ENCODE peak calls at places on chromosomes 7 and 10, in ten cellular contexts. M is IMR-90, D is ovary, I is adrenal gland, E is GM12878, Q is A549, Y is transverse colon, R is tibial nerve, G is prostate gland, X is body of pancreas. L is an unnamed sample.

GRCh38 chr7:7921830-7922229 is 46.8 kb upstream of the GLCCI1 start:
- DNase-seq in G (no peak), E (no peak), Y (no peak), Q (no peak), M (no peak), D (no peak), R (no peak), I (no peak), X (no peak), L (no peak)

GRCh38 chr10:107971411-107971810 is 806.9 kb upstream of the SORCS1 start:
- DNase-seq in Y (no peak), I (no peak), M (no peak), Q (no peak), R (no peak), X (no peak), E (no peak), D (no peak), G (no peak), L (no peak)

GRCh38 chr10:96636546-96636945 is 49.7 kb upstream of the TM9SF3 start:
- DNase-seq in Q (no peak), Y (no peak), X (no peak), G (no peak), D (no peak), I (no peak), E (no peak), R (no peak), M (no peak), L (no peak)

GRCh38 chr7:12685550-12685949 is 1.9 kb upstream of the ARL4A start:
- DNase-seq in G (no peak), E (no peak), D (no peak), X (peak; percentile 37), M (peak; percentile 33), R (peak; percentile 38), Q (peak; percentile 89), Y (no peak), I (peak; percentile 24), L (no peak)

GRCh38 chr7:23546897-23547572 is 15.3 kb upstream of the TRA2A start:
- DNase-seq in G (peak; percentile 76), X (peak; percentile 79), Q (peak; percentile 93), D (peak; percentile 71), I (peak; percentile 76), R (peak; percentile 88), M (peak; percentile 91), E (peak; percentile 74), Y (peak; percentile 77), L (peak; percentile 23)

GRCh38 chr7:87886875-87887274 is 10.6 kb downstream of the DBF4 start:
- DNase-seq in M (peak; percentile 56), E (no peak), Q (peak; percentile 41), X (no peak), Y (no peak), I (no peak), R (no peak), D (no peak), G (no peak), L (no peak)

GRCh38 chr10:116888380-116889055 is 39.2 kb downstream of the ENO4 start:
- DNase-seq in R (peak; percentile 52), E (no peak), X (peak; percentile 66), G (peak; percentile 65), Q (peak; percentile 61), M (peak; percentile 89), I (peak; percentile 77), Y (peak; percentile 63), D (no peak), L (peak; percentile 20)

GRCh38 chr10:84341983-84342382 is 13.6 kb downstream of the CCSER2 start:
- DNase-seq in Y (no peak), Q (no peak), X (no peak), M (no peak), I (no peak), E (no peak), G (no peak), R (no peak), D (no peak), L (no peak)

GRCh38 chr7:150852371-150852905 is at the start of gene AOC1:
- DNase-seq in D (no peak), X (no peak), M (no peak), E (no peak), I (no peak), R (no peak), Q (no peak), Y (peak; percentile 91), G (no peak), L (no peak)
- TF ChIP-seq POLR2A in D (no peak), X (no peak), M (no peak), E (no peak), I (no peak), R (no peak), Q (no peak), Y (peak; percentile 96), G (no peak), L (no peak)

GRCh38 chr7:55370001-55370400 is 4.9 kb downstream of the LANCL2 start:
- DNase-seq in I (no peak), Q (no peak), R (no peak), D (no peak), E (no peak), X (no peak), G (no peak), Y (no peak), M (peak; percentile 29), L (no peak)

GRCh38 chr7:55377162-55377810 is 12.1 kb downstream of the LANCL2 start:
- DNase-seq in Y (no peak), D (no peak), X (no peak), Q (no peak), R (no peak), E (no peak), I (no peak), M (no peak), G (no peak), L (no peak)

GRCh38 chr7:55369427-55369826 is 4.3 kb downstream of the LANCL2 start:
- DNase-seq in Y (no peak), Q (no peak), G (no peak), R (no peak), M (peak; percentile 95), I (no peak), D (no peak), E (no peak), X (no peak), L (no peak)

GRCh38 chr7:55374213-55374612 is 9.1 kb downstream of the LANCL2 start:
- DNase-seq in Q (no peak), X (no peak), G (no peak), R (no peak), E (no peak), I (no peak), Y (no peak), D (no peak), M (no peak), L (no peak)

GRCh38 chr7:55375237-55375636 is 10.1 kb downstream of the LANCL2 start:
- DNase-seq in R (no peak), Q (no peak), X (no peak), D (no peak), M (no peak), Y (no peak), I (no peak), E (no peak), G (no peak), L (no peak)
- H3K4me1 ChIP-seq in R (no peaks in the 10 kb centered on the region), Q (no peaks in the 10 kb centered on the region), X (no peaks in the 10 kb centered on the region), D (no peaks in the 10 kb centered on the region), M (no peaks in the 10 kb centered on the region), Y (no peaks in the 10 kb centered on the region), I (no peaks in the 10 kb centered on the region), E (peaks cover 12% of the 10 kb centered on the region), G (no peaks in the 10 kb centered on the region), L (no peaks in the 10 kb centered on the region)

GRCh38 chr10:6272126-6272525 is 69.4 kb downstream of the PFKFB3 start:
- DNase-seq in M (no peak), G (no peak), I (no peak), E (no peak), Q (no peak), R (no peak), Y (no peak), X (no peak), D (no peak), L (no peak)

GRCh38 chr10:6273351-6273750 is 70.6 kb downstream of the PFKFB3 start:
- DNase-seq in R (no peak), D (no peak), Y (no peak), I (no peak), M (no peak), Q (no peak), E (no peak), G (no peak), X (no peak), L (no peak)

GRCh38 chr10:6274504-6274903 is 71.8 kb downstream of the PFKFB3 start:
- DNase-seq in R (no peak), G (no peak), Y (no peak), Q (no peak), D (no peak), X (no peak), M (no peak), E (no peak), I (no peak), L (no peak)

GRCh38 chr10:6274040-6274439 is 71.3 kb downstream of the PFKFB3 start:
- DNase-seq in X (no peak), G (no peak), R (no peak), Q (no peak), I (no peak), M (peak; percentile 31), D (no peak), Y (no peak), E (no peak), L (no peak)

DNA sequence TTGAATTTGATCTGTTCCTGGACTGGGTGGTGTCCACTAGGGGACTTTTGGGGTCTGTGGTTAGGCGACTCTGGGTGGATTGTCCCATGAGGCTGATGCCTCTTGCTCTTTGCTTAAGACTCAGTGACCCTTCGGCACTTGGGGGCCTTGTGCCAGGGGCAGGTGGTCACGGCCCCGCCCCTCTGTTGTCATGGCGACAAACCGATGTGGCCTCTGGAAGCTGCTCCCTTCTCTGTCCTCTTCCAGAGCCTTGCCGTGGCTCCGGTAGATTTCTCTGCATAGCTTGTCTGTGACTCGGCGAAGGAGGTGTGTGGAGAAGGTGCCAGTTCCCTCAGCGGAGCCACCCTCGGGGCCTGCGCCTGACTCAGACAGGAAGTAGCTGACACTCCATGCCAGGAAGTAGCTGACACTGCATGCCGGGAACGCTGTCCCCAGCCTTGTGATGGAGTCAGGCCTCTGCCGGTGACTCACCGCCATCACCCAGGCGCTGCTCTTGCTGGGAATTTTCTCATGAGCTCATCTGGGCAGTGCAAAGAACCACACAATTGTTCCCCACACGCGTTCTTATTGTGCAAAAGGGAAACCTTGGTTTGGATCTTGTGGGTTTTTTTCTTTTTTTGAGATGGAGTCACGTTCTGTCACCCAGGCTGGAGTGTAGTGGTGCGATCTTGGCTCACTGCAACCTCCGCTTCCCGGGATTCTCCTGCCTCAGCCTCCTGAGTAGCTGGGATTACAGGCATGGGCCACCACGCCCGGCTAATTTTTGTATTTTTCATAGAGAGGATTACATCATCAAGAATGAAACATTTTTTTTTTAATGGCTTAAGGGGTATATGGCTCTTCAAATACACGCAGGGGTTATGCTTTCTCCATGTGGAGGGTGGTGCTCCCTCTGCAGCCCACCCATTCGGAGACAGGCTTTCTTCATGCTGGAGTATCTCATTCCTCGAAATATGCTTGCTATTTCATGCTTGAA is 72.6 kb downstream of the PFKFB3 start:
- DNase-seq in D (peak; percentile 34), X (peak; percentile 51), Q (peak; percentile 99), E (peak; percentile 49), I (peak; percentile 91), Y (peak; percentile 80), R (peak; percentile 84), G (peak; percentile 44), M (peak; percentile 99), L (peak; percentile 95)
- TF ChIP-seq POLR2A in D (no peak), X (no peak), Q (peak; percentile 41), E (peak; percentile 77), I (peak; percentile 11), Y (peak; percentile 33), R (no peak), G (no peak), M (no peak), L (peak; percentile 14)

DNA sequence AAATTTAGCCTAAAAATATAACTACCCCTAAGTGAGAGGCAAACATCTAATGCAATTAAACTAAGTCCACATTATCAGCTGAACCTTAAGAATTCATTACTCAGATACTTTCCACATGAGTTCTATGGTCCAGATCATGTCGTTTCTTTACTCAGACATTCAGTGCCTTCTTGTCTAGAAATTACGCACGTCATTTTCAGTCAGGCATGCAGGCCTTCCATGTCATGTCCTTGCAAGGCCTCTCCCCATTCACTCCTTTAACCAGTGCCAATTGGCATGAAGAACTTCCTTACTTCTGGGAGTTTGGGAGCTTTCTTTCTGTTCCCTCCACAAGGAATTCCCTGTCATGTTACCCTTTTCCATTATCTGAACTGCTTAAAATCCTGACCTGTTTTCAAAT is 118.8 kb downstream of the NRP1 start:
- DNase-seq in E (no peak), D (no peak), G (no peak), M (no peak), R (no peak), X (no peak), I (no peak), Y (no peak), Q (no peak), L (no peak)
- H3K4me1 ChIP-seq in E (no peaks in the 10 kb centered on the region), D (peaks cover 9% of the 10 kb centered on the region), G (no peaks in the 10 kb centered on the region), M (peaks cover 25% of the 10 kb centered on the region), R (peaks cover 26% of the 10 kb centered on the region), X (no peaks in the 10 kb centered on the region), I (peaks cover 16% of the 10 kb centered on the region), Y (no peaks in the 10 kb centered on the region), Q (peaks cover 66% of the 10 kb centered on the region), L (no peaks in the 10 kb centered on the region)

L was measured in gastrocnemius medialis.